ENCODE peak calls at places on chromosomes 13 and 19, in seven cellular contexts. J is B cell; P is Caco-2; E is progenitor cell of endocrine pancreas; O is CD8-positive, alpha-beta T cell; W is GM12865; X is transverse colon. T is an unnamed sample.

GRCh38 chr13:94713556-94714182 is 1.3 kb upstream of the SOX21 start:
- DNase-seq in J (no peak), P (no peak), E (no peak), O (no peak), W (no peak), X (no peak), T (no peak)

GRCh38 chr13:113777311-113778260 is 18.6 kb downstream of the TMEM255B start:
- DNase-seq in J (no peak), P (peak; percentile 68), E (peak; percentile 59), O (no peak), W (no peak), X (no peak), T (no peak)

GRCh38 chr19:52891336-52891735 is 6.1 kb downstream of the ZNF320 start:
- DNase-seq in J (no peak), P (no peak), E (no peak), O (no peak), W (no peak), X (no peak), T (no peak)

GRCh38 chr19:34960103-34960805 is 3.8 kb downstream of the ZNF792 start:
- DNase-seq in J (no peak), P (no peak), E (no peak), O (no peak), W (no peak), X (no peak), T (no peak)

GRCh38 chr19:16571283-16571682 is 932 bp downstream of the SLC35E1 start:
- DNase-seq in J (no peak), P (no peak), E (no peak), O (no peak), W (no peak), X (no peak), T (no peak)

GRCh38 chr13:26529441-26529840 is 28.0 kb upstream of the WASF3 start:
- DNase-seq in J (no peak), P (peak; percentile 72), E (peak; percentile 64), O (peak; percentile 14), W (peak; percentile 28), X (peak; percentile 20), T (no peak)

GRCh38 chr19:11418518-11419506 is at the start of gene RGL3:
- DNase-seq in J (peak; percentile 60), P (peak; percentile 84), E (peak; percentile 79), O (no peak), W (no peak), X (peak; percentile 51), T (no peak)

GRCh38 chr19:18173572-18174294 is at the start of gene IFI30:
- DNase-seq in J (peak; percentile 93), P (peak; percentile 64), E (no peak), O (peak; percentile 54), W (peak; percentile 91), X (peak; percentile 88), T (peak; percentile 59)

GRCh38 chr19:18610245-18610555 is 2.5 kb upstream of the TMEM59L start:
- DNase-seq in J (no peak), P (no peak), E (no peak), O (no peak), W (no peak), X (no peak), T (no peak)

GRCh38 chr13:42735011-42735410 is 46.4 kb upstream of the FAM216B start:
- DNase-seq in J (no peak), P (no peak), E (no peak), O (no peak), W (peak; percentile 15), X (no peak), T (no peak)

GRCh38 chr13:24276310-24276709 is 33.1 kb upstream of the C1QTNF9 start:
- DNase-seq in J (peak; percentile 69), P (no peak), E (no peak), O (no peak), W (peak; percentile 67), X (no peak), T (no peak)

GRCh38 chr13:76307157-76307556 is 579.0 kb downstream of the KCTD12 start:
- DNase-seq in J (no peak), P (peak; percentile 55), E (no peak), O (no peak), W (no peak), X (no peak), T (no peak)
- TF ChIP-seq CTCF in J (no peak), P (peak; percentile 18), E (no peak), O (no peak), W (no peak), X (no peak), T (no peak)

GRCh38 chr19:1592755-1593628 is at the start of gene MBD3:
- DNase-seq in J (peak; percentile 96), P (peak; percentile 94), E (peak; percentile 91), O (peak; percentile 83), W (peak; percentile 97), X (peak; percentile 94), T (peak; percentile 88)
- TF ChIP-seq CTCF in J (no peak), P (no peak), E (no peak), O (no peak), W (no peak), X (peak; percentile 54), T (no peak)

GRCh38 chr13:51371768-51372399 is 32.4 kb downstream of the SERPINE3 start:
- DNase-seq in J (no peak), P (no peak), E (no peak), O (no peak), W (no peak), X (no peak), T (no peak)

GRCh38 chr13:51373451-51373850 is 34.0 kb downstream of the SERPINE3 start:
- DNase-seq in J (no peak), P (peak; percentile 10), E (no peak), O (no peak), W (no peak), X (no peak), T (no peak)

GRCh38 chr13:51370116-51370515 is 30.6 kb downstream of the SERPINE3 start:
- DNase-seq in J (no peak), P (no peak), E (no peak), O (no peak), W (no peak), X (no peak), T (no peak)

DNA sequence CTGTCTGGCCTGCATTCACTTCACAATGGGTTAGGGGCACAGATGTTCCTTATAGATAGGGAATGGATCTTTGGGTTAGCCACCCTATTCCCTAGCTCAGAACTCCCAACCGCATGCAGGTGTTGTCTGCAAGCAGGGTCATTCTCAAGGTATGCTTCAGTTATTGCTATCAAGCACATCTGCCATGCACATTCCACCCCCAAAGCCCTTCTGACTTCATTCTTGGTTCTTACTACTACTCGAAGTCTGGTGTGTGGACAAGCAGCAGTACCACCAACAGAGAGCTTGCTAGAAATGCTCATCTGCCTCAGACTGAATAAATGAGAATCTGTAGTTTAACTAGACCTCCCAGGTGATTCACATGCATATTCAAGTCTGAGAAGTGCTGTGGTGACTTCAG is 31.3 kb downstream of the SERPINE3 start:
- DNase-seq in J (no peak), P (no peak), E (no peak), O (no peak), W (no peak), X (no peak), T (no peak)
- TF ChIP-seq CTCF in J (no peak), P (no peak), E (no peak), O (no peak), W (no peak), X (no peak), T (no peak)

GRCh38 chr19:38375098-38375493 is 725 bp downstream of the PSMD8 start:
- DNase-seq in J (no peak), P (no peak), E (no peak), O (no peak), W (no peak), X (no peak), T (no peak)

GRCh38 chr19:38375748-38376147 is 1.4 kb downstream of the PSMD8 start:
- DNase-seq in J (no peak), P (no peak), E (no peak), O (no peak), W (no peak), X (no peak), T (no peak)

GRCh38 chr19:38376576-38376975 is 2.2 kb downstream of the PSMD8 start:
- DNase-seq in J (no peak), P (no peak), E (no peak), O (no peak), W (no peak), X (no peak), T (no peak)

GRCh38 chr19:38373907-38374331 is 452 bp upstream of the PSMD8 start:
- DNase-seq in J (no peak), P (no peak), E (no peak), O (no peak), W (no peak), X (no peak), T (no peak)

DNA sequence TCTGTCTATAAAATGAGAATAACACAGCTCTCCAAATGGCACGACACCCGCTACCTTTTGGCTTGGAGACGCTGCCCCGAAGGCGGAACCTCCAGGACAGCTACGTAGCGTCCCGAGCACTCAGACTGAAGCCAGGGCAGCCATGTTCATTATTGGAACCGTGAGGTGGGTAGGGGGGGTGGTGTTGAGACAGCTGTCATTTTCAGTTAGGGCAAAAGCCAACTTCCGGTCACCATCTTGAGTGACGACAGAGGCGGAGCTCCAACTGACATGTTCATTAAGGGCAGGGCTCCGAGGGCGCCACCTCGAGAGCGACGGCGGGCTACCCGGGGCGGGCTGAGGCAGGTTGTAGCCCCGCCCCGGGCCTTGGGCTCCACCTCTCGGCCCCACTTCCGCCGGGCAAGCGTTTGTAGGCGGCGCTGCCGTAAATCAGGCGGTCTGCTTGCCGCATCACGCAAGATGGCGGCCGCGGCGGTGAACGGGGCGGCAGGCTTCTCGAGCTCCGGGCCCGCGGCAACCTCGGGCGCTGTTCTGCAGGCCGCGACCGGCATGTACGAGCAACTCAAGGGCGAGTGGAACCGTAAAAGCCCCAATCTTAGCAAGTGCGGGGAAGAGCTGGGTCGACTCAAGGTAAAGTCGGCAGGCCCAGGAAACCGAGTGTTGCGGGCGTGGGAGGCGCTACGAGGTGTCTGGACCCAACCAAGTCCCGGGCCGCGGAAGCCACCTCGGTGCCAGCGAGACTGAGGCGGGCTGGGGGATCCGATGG is at the start of gene PSMD8:
- DNase-seq in J (peak; percentile 99), P (peak; percentile 99), E (peak; percentile 94), O (peak; percentile 98), W (peak; percentile 100), X (peak; percentile 99), T (peak; percentile 97)
- TF ChIP-seq CTCF in J (peak; percentile 18), P (peak; percentile 48), E (peak; percentile 42), O (no peak), W (no peak), X (no peak), T (no peak)

GRCh38 chr13:76019421-76020044 is 383.4 kb downstream of the LMO7 start:
- DNase-seq in J (no peak), P (no peak), E (peak; percentile 21), O (no peak), W (peak; percentile 9), X (no peak), T (no peak)
- TF ChIP-seq CTCF in J (no peak), P (no peak), E (peak; percentile 57), O (no peak), W (no peak), X (no peak), T (no peak)

DNA sequence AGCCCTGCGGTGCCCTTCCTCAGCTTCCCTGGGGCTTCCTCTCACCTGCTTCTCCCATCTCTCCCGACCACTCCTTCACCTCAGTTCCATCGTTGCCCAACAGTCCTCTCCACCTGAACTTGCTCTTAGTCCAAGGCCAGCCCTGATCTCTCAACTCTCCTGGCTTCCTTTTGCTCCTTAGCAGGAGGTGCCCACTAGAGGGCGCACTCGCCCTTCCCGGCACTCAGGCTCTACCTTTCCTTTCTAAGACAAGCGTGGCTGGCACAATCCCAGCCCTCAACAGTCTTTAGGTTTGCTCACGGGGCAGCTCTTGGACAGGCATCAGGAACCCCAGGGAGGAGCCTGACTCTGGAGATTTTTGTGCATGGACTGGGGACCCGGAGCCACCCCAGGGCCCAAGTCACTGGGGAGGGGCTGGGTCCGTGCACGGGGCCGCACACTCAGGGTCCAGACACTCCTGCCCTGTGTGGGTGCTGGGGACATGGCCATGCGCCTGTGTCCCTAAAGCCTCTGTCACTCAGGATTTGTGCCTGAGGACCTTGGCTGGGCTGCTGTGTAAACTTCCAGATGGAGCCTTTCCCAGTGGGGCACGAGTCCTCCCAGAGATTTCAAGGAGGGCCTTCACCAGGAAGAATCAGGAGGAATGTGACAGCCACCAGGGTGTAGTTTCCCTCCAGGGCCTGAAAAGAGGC is 12.1 kb upstream of the CEACAM8 start:
- DNase-seq in J (peak; percentile 56), P (peak; percentile 79), E (no peak), O (peak; percentile 31), W (peak; percentile 64), X (peak; percentile 73), T (peak; percentile 39)
- TF ChIP-seq CTCF in J (peak; percentile 71), P (peak; percentile 79), E (peak; percentile 58), O (peak; percentile 50), W (peak; percentile 88), X (peak; percentile 34), T (peak; percentile 71)